ENCODE peak calls at places on chromosomes 11 and 22, in seven cellular contexts. D, R, T, P, E, Y and K are unnamed samples.

GRCh38 chr22:21866821-21867527 is 471 bp downstream of the MAPK1 start:
- DNase-seq in R (peak), D (peak), P (peak), E (no peak), Y (no peak), T (peak), K (peak)

GRCh38 chr22:46737105-46737975 is 712 bp downstream of the CERK start:
- DNase-seq in D (peak), T (peak), P (peak), E (no peak), R (peak), Y (peak), K (peak)

GRCh38 chr11:95134491-95134890 is 44.8 kb downstream of the ENDOD1 start:
- DNase-seq in R (no peak), Y (peak), D (peak), E (no peak), T (no peak), P (peak), K (no peak)

GRCh38 chr11:1507381-1508140 is 21.0 kb upstream of the MOB2 start:
- DNase-seq in R (no peak), T (no peak), D (no peak), E (no peak), Y (no peak), P (no peak), K (no peak)

GRCh38 chr11:57294225-57295131 is 30.3 kb downstream of the TNKS1BP1 start:
- DNase-seq in T (no peak), P (peak), Y (peak), E (no peak), R (no peak), D (peak), K (peak)

GRCh38 chr11:60984149-60984548 is 12.7 kb downstream of the CD6 start:
- DNase-seq in R (no peak), Y (no peak), T (no peak), E (no peak), D (no peak), P (no peak), K (no peak)

GRCh38 chr22:23632178-23632577 is at the start of gene DRICH1:
- DNase-seq in Y (no peak), P (no peak), R (no peak), T (no peak), E (no peak), D (no peak), K (no peak)

GRCh38 chr22:46129390-46130041 is 20.8 kb upstream of the PPARA start:
- DNase-seq in T (no peak), D (no peak), P (no peak), R (no peak), Y (no peak), E (no peak), K (no peak)

GRCh38 chr11:127195791-127196190 is 195.2 kb upstream of the KIRREL3 start:
- DNase-seq in E (no peak), R (no peak), P (no peak), Y (no peak), D (no peak), T (no peak), K (no peak)

GRCh38 chr11:68149417-68149816 is 28.2 kb upstream of the CHKA start:
- DNase-seq in T (no peak), R (no peak), P (no peak), Y (no peak), E (no peak), D (no peak), K (no peak)

GRCh38 chr22:35037089-35037488 is 28.9 kb upstream of the ISX start:
- DNase-seq in D (no peak), E (no peak), P (peak), R (peak), Y (no peak), T (peak), K (peak)

GRCh38 chr22:39859903-39860588 is 33.5 kb downstream of the ENTHD1 start:
- DNase-seq in E (no peak), P (no peak), R (no peak), D (no peak), Y (no peak), T (no peak), K (no peak)

GRCh38 chr11:44404736-44405395 is 94.9 kb upstream of the ALX4 start:
- DNase-seq in P (no peak), T (no peak), D (no peak), R (no peak), E (no peak), Y (no peak), K (no peak)

GRCh38 chr11:108498046-108498815 is at the start of gene POGLUT3:
- DNase-seq in E (peak), R (peak), T (peak), P (peak), Y (peak), D (peak), K (peak)

GRCh38 chr11:12123799-12124198 is 13.4 kb downstream of the MICAL2 start:
- DNase-seq in R (no peak), P (peak), T (no peak), Y (no peak), D (peak), E (no peak), K (no peak)

GRCh38 chr11:110463153-110463552 is 33.4 kb downstream of the FDX1 start:
- DNase-seq in D (peak), T (peak), E (no peak), Y (peak), R (peak), P (peak), K (peak)

GRCh38 chr11:11149671-11150459 is 203.2 kb downstream of the CSNK2A3 start:
- DNase-seq in Y (no peak), E (no peak), R (no peak), D (no peak), P (no peak), T (no peak), K (no peak)

GRCh38 chr11:60389279-60389910 is 6.9 kb upstream of the MS4A14 start:
- DNase-seq in D (no peak), R (no peak), Y (no peak), T (no peak), E (no peak), P (no peak), K (no peak)

GRCh38 chr22:23243006-23243573 is 62.8 kb downstream of the BCR start:
- DNase-seq in D (no peak), P (no peak), Y (no peak), T (peak), R (peak), E (no peak), K (peak)

GRCh38 chr11:74680035-74680671 is 51.1 kb downstream of the CHRDL2 start:
- DNase-seq in D (no peak), T (no peak), Y (no peak), P (no peak), E (no peak), R (no peak), K (no peak)

GRCh38 chr22:39738746-39739145 is 154.8 kb downstream of the ENTHD1 start:
- DNase-seq in Y (peak), D (peak), E (no peak), R (no peak), T (no peak), P (peak), K (no peak)

GRCh38 chr22:26713823-26714449 is 56.5 kb downstream of the MIAT start:
- DNase-seq in R (no peak), T (no peak), Y (peak), P (peak), D (no peak), E (peak), K (peak)

GRCh38 chr11:2669926-2670469 is 29.8 kb downstream of the KCNQ1OT1 start:
- DNase-seq in T (no peak), D (no peak), Y (no peak), E (no peak), R (no peak), P (no peak), K (no peak)

GRCh38 chr22:30948930-30949342 is 19.6 kb downstream of the MORC2 start:
- DNase-seq in D (no peak), E (no peak), P (peak), Y (no peak), R (no peak), T (peak), K (peak)

GRCh38 chr11:59186130-59186594 is 14.2 kb downstream of the DTX4 start:
- DNase-seq in P (peak), R (peak), T (peak), E (peak), Y (no peak), D (no peak), K (peak)

GRCh38 chr22:40764743-40765441 is 54.3 kb downstream of the SLC25A17 start:
- DNase-seq in P (peak), D (no peak), T (no peak), Y (no peak), R (no peak), E (no peak), K (no peak)

GRCh38 chr22:48944756-48945620 is 882.7 kb downstream of the BRD1 start:
- DNase-seq in R (no peak), P (no peak), E (no peak), Y (no peak), T (no peak), D (no peak), K (no peak)

GRCh38 chr22:19765477-19766234 is 5.1 kb downstream of the TBX1 start:
- DNase-seq in R (peak), Y (no peak), D (no peak), P (peak), E (no peak), T (peak), K (no peak)

GRCh38 chr22:29330753-29331152 is 15.3 kb upstream of the RASL10A start:
- DNase-seq in T (no peak), E (no peak), D (peak), R (no peak), Y (peak), P (no peak), K (no peak)

GRCh38 chr11:3021125-3021524 is 29.0 kb upstream of the NAP1L4 start:
- DNase-seq in D (peak), Y (no peak), E (peak), P (peak), T (peak), R (peak), K (peak)

GRCh38 chr22:44473580-44473979 is 24.5 kb downstream of the RTL6 start:
- DNase-seq in Y (no peak), D (no peak), R (no peak), E (no peak), P (no peak), T (no peak), K (no peak)

GRCh38 chr11:60970369-60970774 is 1.1 kb upstream of the CD6 start:
- DNase-seq in Y (no peak), E (peak), R (peak), P (peak), D (peak), T (peak), K (peak)

GRCh38 chr11:128494418-128495332 is 92.7 kb downstream of the ETS1 start:
- DNase-seq in D (no peak), E (no peak), T (no peak), P (no peak), Y (no peak), R (no peak), K (no peak)

GRCh38 chr11:84316866-84317560 is 1030.8 kb upstream of the CCDC90B start:
- DNase-seq in T (peak), P (peak), D (peak), E (no peak), R (no peak), Y (peak), K (peak)

GRCh38 chr11:92227233-92227593 is 2.6 kb downstream of the FAT3 start:
- DNase-seq in E (no peak), D (no peak), Y (no peak), T (peak), P (no peak), R (no peak), K (peak)
- TF ChIP-seq EZH2 in E (no peak), D (no peak), Y (no peak), T (no peak), P (peak), R (no peak), K (peak)

GRCh38 chr11:46916251-46916650 is 2.1 kb downstream of the LRP4 start:
- DNase-seq in P (peak), Y (no peak), E (no peak), D (no peak), R (no peak), T (no peak), K (no peak)

GRCh38 chr11:46914910-46915309 is 3.4 kb downstream of the LRP4 start:
- DNase-seq in R (no peak), P (no peak), D (no peak), T (no peak), E (no peak), Y (no peak), K (no peak)

GRCh38 chr11:46917109-46918086 is 952 bp downstream of the LRP4 start:
- DNase-seq in Y (no peak), R (no peak), P (peak), T (peak), E (peak), D (no peak), K (peak)

GRCh38 chr11:46918087-46918751 is at the start of gene LRP4:
- DNase-seq in T (peak), P (peak), D (peak), Y (no peak), E (no peak), R (no peak), K (peak)

GRCh38 chr11:46916669-46917108 is 1.7 kb downstream of the LRP4 start:
- DNase-seq in P (peak), E (peak), T (peak), Y (peak), R (peak), D (peak), K (peak)
- TF ChIP-seq EZH2 in P (no peak), E (no peak), T (peak), Y (no peak), R (no peak), D (no peak), K (no peak)

DNA sequence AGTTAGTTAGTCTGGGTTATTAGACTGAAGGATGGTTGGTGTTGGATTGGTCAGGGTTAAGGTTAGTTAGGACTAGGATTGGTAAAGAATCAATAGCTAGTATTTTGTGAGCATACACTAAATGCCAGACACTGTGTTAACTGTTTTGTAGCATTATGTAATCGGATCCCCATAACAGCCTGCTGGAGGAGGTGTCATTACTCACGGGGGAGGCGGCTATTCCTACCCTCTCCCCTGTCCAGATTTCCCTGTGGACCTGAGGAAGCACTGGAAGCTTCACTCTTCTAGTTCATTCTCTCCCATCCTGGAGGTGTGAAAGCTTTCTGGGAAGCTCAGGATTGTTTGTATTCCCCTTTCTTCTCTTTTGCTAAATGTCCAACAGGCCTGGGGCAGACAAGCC is 40.5 kb upstream of the KCNJ11 start:
- DNase-seq in T (no peak), E (no peak), P (peak), D (no peak), R (no peak), Y (no peak), K (no peak)
- TF ChIP-seq EZH2 in T (no peak), E (no peak), P (no peak), D (no peak), R (no peak), Y (no peak), K (no peak)

GRCh38 chr11:20597137-20597923 is 2.1 kb upstream of the SLC6A5 start:
- DNase-seq in Y (no peak), E (no peak), P (no peak), T (peak), D (no peak), R (no peak), K (no peak)
- TF ChIP-seq EZH2 in Y (no peak), E (no peak), P (no peak), T (peak), D (no peak), R (no peak), K (peak)

GRCh38 chr11:64711944-64712306 is 11.1 kb downstream of the NRXN2 start:
- DNase-seq in T (peak), E (no peak), P (no peak), R (no peak), Y (no peak), D (no peak), K (no peak)

GRCh38 chr11:64714664-64715063 is 8.3 kb downstream of the NRXN2 start:
- DNase-seq in P (no peak), E (no peak), Y (no peak), D (no peak), R (no peak), T (no peak), K (no peak)

GRCh38 chr11:64712430-64713030 is 10.5 kb downstream of the NRXN2 start:
- DNase-seq in D (no peak), E (no peak), Y (no peak), T (no peak), R (peak), P (no peak), K (no peak)

GRCh38 chr11:64713781-64714363 is 9.1 kb downstream of the NRXN2 start:
- DNase-seq in P (no peak), E (no peak), D (no peak), T (peak), Y (no peak), R (no peak), K (no peak)

DNA sequence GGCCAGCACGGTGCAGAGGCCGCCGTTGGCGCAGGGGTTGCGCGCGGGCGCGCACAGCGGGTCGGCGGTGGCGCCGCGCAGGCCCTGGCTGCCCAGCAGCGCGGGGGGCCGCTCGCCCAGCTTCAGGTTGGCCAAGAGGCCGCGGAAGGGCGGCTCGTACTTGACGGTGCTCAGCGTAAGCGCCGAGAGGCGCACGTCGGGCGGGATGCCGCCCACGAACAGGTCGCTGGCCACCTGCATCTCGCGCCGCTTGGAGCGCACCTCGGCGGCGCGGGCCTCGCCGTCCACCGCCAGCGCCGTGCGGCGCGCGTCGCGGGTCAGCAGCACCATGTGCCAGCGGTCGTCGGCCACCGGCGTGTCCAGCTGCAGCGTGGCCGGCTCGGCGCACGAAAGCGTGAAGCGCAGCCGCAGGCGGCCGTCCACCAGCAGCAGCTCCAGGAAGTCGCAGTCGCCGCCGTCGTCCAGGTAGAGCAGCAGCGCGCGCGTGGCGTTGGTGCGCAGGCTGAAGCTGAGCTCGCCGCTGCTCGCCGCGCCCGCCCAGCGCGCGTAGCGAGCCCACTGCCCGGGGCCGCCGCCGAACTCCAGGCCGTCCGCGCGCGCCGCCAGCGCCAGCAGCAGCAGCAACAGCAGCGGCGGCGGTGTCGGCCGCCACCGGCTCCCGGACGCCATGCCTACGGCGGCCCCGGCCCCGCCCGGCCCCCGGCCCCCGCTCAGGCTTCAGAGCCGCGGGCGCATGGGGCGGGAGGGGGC is 9.8 kb downstream of the NRXN2 start:
- DNase-seq in R (no peak), Y (peak), E (no peak), D (peak), T (peak), P (peak), K (peak)
- TF ChIP-seq EZH2 in R (no peak), Y (peak), E (no peak), D (peak), T (peak), P (no peak), K (peak)

DNA sequence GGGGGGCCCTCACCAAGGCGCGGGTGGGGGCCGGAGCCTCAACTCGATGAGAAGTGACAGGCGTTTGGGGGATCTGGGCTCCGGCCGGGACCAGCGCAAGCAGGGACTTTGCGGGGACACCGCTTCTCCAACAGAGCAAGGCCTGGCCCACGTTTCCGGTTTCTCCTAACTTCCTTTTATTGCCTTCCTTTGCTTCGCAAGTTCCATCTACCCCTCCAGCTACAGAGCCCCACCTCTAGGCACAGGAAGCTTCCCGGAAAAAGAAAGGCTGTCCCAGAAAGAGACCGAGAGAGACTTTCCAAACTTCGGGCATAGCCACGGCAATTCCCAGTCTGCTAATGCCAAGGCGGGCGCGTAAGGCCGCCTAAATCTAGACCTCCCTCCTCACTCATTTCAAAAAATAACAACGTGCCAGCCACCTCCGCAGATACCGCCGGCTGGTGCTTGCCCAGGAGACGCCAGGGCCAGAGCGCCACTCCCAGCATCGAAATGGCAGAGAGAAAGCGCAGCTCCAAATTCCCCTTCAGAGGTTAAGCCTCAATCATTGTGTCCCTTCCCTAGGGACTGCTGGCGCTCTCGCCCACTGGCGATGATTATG is 6.6 kb downstream of the PAX6 start:
- DNase-seq in Y (peak), T (peak), R (no peak), D (no peak), E (no peak), P (no peak), K (peak)
- TF ChIP-seq EZH2 in Y (no peak), T (peak), R (no peak), D (no peak), E (no peak), P (peak), K (peak)

GRCh38 chr11:40286137-40286536 is 1173.3 kb downstream of the LRRC4C start:
- DNase-seq in T (no peak), R (no peak), P (no peak), Y (no peak), D (no peak), E (no peak), K (no peak)
- TF ChIP-seq EZH2 in T (no peak), R (no peak), P (no peak), Y (no peak), D (no peak), E (no peak), K (no peak)

GRCh38 chr11:15073361-15074205 is at the start of gene CALCB:
- DNase-seq in Y (peak), P (peak), D (peak), E (no peak), R (no peak), T (peak), K (peak)
- TF ChIP-seq EZH2 in Y (peak), P (no peak), D (peak), E (no peak), R (no peak), T (peak), K (no peak)

DNA sequence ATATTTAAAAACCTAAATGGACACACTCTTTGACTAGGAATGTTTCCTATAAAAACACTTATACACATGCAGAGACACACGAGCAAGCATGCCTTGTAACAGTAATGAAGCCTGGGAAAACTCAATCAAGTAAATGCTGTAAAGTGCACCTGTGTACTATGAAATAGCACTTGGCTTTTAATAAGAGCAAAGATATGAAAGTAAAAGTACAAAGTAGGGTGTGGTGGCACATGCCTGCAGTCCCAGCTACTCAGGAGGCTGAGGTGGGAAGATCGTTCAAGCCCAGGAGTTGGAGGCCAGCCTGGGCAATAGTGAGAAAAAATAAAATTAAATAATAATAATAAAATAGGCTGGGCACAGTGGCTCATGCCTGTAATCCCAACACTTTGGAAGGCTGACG is 166.9 kb upstream of the GRK3 start:
- DNase-seq in T (no peak), E (no peak), D (no peak), P (no peak), Y (no peak), R (no peak), K (no peak)
- TF ChIP-seq EZH2 in T (no peak), E (no peak), D (no peak), P (no peak), Y (no peak), R (no peak), K (no peak)